ENCODE peak calls at places on chromosomes 16 and 17, in six cellular contexts. H, K, S, X, B and F are unnamed samples.

GRCh38 chr17:81701288-81702071 is 1.7 kb upstream of the MRPL12 start:
- DNase-seq in H (peak; percentile 39), S (no peak), B (no peak), X (no peak), K (no peak), F (no peak)

GRCh38 chr17:2297023-2297422 is 6.6 kb downstream of the SMG6 start:
- DNase-seq in H (no peak), B (no peak), X (no peak), K (no peak), S (no peak), F (no peak)

GRCh38 chr16:89216315-89217137 is 977 bp upstream of the ZNF778 start:
- DNase-seq in X (no peak), H (peak; percentile 83), K (peak; percentile 77), B (no peak), S (no peak), F (peak; percentile 80)

GRCh38 chr17:6474376-6474775 is 30.1 kb downstream of the PIMREG start:
- DNase-seq in X (no peak), K (no peak), S (no peak), B (no peak), H (no peak), F (no peak)

GRCh38 chr17:65941500-65941899 is 250.4 kb downstream of the CEP112 start:
- DNase-seq in B (no peak), S (no peak), H (no peak), X (no peak), K (peak; percentile 13), F (no peak)

GRCh38 chr17:62807812-62808575 is at the start of gene MARCHF10:
- DNase-seq in H (peak; percentile 50), B (no peak), K (no peak), S (no peak), X (peak; percentile 43), F (no peak)

GRCh38 chr17:61495161-61495857 is 43.1 kb downstream of the TBX4 start:
- DNase-seq in K (peak; percentile 40), X (no peak), S (no peak), B (no peak), H (no peak), F (no peak)

GRCh38 chr17:67759355-67760171 is 41.8 kb downstream of the NOL11 start:
- DNase-seq in K (peak; percentile 77), X (no peak), S (no peak), H (no peak), B (no peak), F (no peak)

GRCh38 chr17:18850679-18851078 is 7.3 kb upstream of the PRPSAP2 start:
- DNase-seq in B (no peak), X (no peak), K (no peak), S (no peak), H (no peak), F (no peak)

GRCh38 chr17:14214271-14214670 is 22.4 kb downstream of the CDRT15 start:
- DNase-seq in S (no peak), B (no peak), X (no peak), H (no peak), K (no peak), F (no peak)

GRCh38 chr17:14212401-14212800 is 24.3 kb downstream of the CDRT15 start:
- DNase-seq in H (no peak), X (no peak), B (no peak), S (no peak), K (no peak), F (no peak)

GRCh38 chr17:14211246-14211645 is 25.4 kb downstream of the CDRT15 start:
- DNase-seq in H (no peak), K (no peak), B (no peak), S (no peak), X (no peak), F (no peak)

GRCh38 chr17:14209215-14209614 is 27.4 kb downstream of the CDRT15 start:
- DNase-seq in X (no peak), S (no peak), H (peak; percentile 17), K (no peak), B (no peak), F (no peak)

GRCh38 chr17:14211778-14212177 is 24.9 kb downstream of the CDRT15 start:
- DNase-seq in X (no peak), H (no peak), S (no peak), B (no peak), K (no peak), F (peak; percentile 55)
- TF ChIP-seq CTCF in X (no peak), H (no peak), S (peak; percentile 42), B (peak; percentile 7), K (peak; percentile 56), F (peak; percentile 67)

DNA sequence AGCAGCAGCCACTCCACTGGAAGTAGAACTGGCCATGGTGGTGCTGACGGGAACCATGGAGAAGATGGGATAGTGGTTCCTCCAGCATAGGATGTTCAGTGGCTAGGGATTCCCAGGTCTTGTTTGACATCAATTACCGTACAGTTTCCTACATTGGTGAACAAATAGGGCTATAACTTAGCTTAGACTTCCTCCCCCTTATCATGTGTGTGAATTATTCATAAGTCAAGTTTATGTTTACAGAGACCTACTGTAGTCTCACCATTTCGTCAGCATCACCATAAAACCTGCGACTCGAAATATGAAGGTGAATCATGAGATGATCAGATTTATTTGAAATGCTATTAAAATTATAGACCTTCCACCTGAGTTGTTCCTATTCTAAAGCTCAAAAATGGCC is 1.2 kb downstream of the KRTAP2-3 start:
- DNase-seq in X (no peak), K (no peak), S (no peak), H (no peak), B (no peak), F (no peak)
- TF ChIP-seq CTCF in X (no peak), K (no peak), S (no peak), H (no peak), B (no peak), F (no peak)

DNA sequence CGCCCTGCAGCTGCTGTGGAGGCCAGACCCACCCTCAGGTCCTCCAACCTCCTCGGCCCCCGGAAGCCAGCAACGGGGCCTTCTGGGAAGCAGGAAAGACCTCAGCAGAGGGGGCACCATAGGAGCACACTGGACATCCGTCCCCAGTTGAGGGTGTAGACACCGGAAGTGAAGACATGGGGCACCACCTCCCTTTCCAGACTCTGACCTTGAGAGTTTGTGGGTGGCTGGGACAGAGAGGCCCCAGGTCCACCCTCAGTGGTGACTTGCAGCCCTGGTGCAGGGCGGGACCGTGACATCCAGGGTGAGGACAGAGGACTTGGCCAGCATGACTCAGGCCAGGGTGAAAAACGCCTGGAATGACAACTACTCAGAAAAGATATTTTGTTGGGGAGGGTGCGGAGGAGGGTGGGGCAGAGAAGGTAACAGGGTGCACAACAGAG is 19.9 kb downstream of the CEP295NL start:
- DNase-seq in X (no peak), H (peak; percentile 91), K (peak; percentile 71), B (peak; percentile 77), S (no peak), F (peak; percentile 25)
- TF ChIP-seq CTCF in X (no peak), H (no peak), K (no peak), B (no peak), S (no peak), F (no peak)

GRCh38 chr17:40000161-40000560 is 15.1 kb upstream of the CSF3 start:
- DNase-seq in K (no peak), S (no peak), H (no peak), X (no peak), B (no peak), F (no peak)

GRCh38 chr17:40005527-40005926 is 9.7 kb upstream of the CSF3 start:
- DNase-seq in H (no peak), B (no peak), K (no peak), S (no peak), X (no peak), F (no peak)

GRCh38 chr17:39999067-39999466 is 16.2 kb upstream of the CSF3 start:
- DNase-seq in H (no peak), X (no peak), B (no peak), S (no peak), K (no peak), F (no peak)

GRCh38 chr17:40004712-40005111 is 10.5 kb upstream of the CSF3 start:
- DNase-seq in B (no peak), H (no peak), X (no peak), K (no peak), S (no peak), F (no peak)

DNA sequence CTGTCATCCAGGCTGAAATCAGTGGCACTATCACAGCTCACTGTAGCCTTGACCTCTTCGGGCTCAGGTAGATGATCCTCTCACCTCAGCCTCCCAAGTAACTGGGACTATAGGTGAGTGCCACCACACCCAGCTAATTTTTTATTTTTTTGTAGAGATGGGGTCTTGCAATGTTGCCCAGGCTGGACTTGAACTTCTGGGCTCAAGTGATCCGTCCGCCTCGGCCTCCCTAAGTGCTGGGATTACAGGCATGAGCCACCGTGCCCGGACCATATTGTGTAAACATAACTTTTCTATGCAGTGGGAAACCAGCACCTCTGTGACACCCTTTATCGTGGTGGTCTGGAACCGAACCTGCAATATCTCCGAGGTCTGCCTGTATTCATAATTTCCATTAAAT is 11.2 kb upstream of the CSF3 start:
- DNase-seq in S (no peak), X (no peak), H (no peak), B (no peak), K (no peak), F (no peak)
- TF ChIP-seq CTCF in S (no peak), X (no peak), H (no peak), B (no peak), K (no peak), F (no peak)

GRCh38 chr17:7588553-7589203 is 1.2 kb downstream of the SOX15 start:
- DNase-seq in H (no peak), B (no peak), X (no peak), S (no peak), K (no peak), F (no peak)

GRCh38 chr17:7589204-7589868 is 558 bp downstream of the SOX15 start:
- DNase-seq in K (peak; percentile 88), S (peak; percentile 97), X (peak; percentile 58), B (peak; percentile 45), H (no peak), F (peak; percentile 67)

GRCh38 chr17:7586673-7587419 is 3.0 kb downstream of the SOX15 start:
- DNase-seq in B (no peak), K (no peak), H (peak; percentile 42), X (no peak), S (no peak), F (no peak)

GRCh38 chr17:7587831-7588230 is 2.1 kb downstream of the SOX15 start:
- DNase-seq in S (no peak), B (no peak), H (no peak), K (no peak), X (no peak), F (no peak)

DNA sequence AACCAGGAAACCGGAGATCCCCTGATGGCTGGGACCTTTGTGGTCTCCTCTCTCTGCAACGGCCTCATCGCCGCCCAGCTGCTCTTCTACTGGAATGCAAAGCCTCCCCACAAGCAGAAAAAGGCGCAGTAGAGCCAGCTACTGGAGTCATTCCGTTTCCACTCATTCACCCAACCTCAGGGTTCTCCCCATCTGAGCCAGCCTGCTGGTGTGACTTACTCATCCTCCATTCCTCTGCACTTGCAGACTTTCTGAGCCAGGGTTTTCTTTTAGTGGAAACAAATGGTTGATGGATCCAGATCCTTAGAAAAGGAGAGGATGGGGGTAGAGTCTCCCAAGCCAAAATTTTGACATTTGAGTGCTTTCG is 2.5 kb downstream of the SOX15 start:
- DNase-seq in X (no peak), B (no peak), S (no peak), H (no peak), K (peak; percentile 76), F (no peak)
- TF ChIP-seq CTCF in X (no peak), B (no peak), S (no peak), H (no peak), K (no peak), F (no peak)